ENCODE peak calls at places on chromosomes 16 and 17, in ten cellular contexts. H, N, K, U, F, M, A, B, P and D are unnamed samples.

GRCh38 chr17:31787857-31788570 is 71.0 kb downstream of the COPRS start:
- DNase-seq in H (no peak), N (no peak), K (no peak), U (no peak), F (peak; percentile 90), M (no peak), A (peak; percentile 39), B (peak; percentile 67), P (no peak), D (no peak)

GRCh38 chr16:88323546-88324330 is 59.0 kb upstream of the ZNF469 start:
- DNase-seq in H (no peak), N (no peak), K (no peak), U (no peak), F (no peak), M (no peak), A (no peak), B (no peak), P (no peak), D (peak; percentile 63)

GRCh38 chr17:50686494-50687199 is 21.1 kb downstream of the ANKRD40 start:
- DNase-seq in H (peak; percentile 88), N (peak; percentile 81), K (peak; percentile 34), U (no peak), F (peak; percentile 80), M (no peak), A (peak; percentile 89), B (peak; percentile 56), P (no peak), D (peak; percentile 85)

GRCh38 chr16:495127-495748 is 32.3 kb upstream of the CAPN15 start:
- DNase-seq in H (peak; percentile 50), N (no peak), K (no peak), U (no peak), F (peak; percentile 59), M (peak; percentile 24), A (peak; percentile 36), B (no peak), P (peak; percentile 88), D (peak; percentile 45)

GRCh38 chr17:43398724-43399595 is at the start of gene ARL4D:
- DNase-seq in H (peak; percentile 93), N (peak; percentile 92), K (peak; percentile 91), U (peak; percentile 87), F (peak; percentile 88), M (peak; percentile 37), A (peak; percentile 92), B (peak; percentile 89), P (peak; percentile 93), D (peak; percentile 96)

GRCh38 chr16:88828711-88829110 is 17.0 kb upstream of the APRT start:
- DNase-seq in H (no peak), N (no peak), K (no peak), U (no peak), F (no peak), M (no peak), A (no peak), B (no peak), P (no peak), D (no peak)

GRCh38 chr17:38705803-38706624 is 941 bp downstream of the MLLT6 start:
- DNase-seq in H (peak; percentile 59), N (no peak), K (peak; percentile 83), U (peak; percentile 38), F (peak; percentile 53), M (peak; percentile 22), A (peak; percentile 50), B (peak; percentile 50), P (peak; percentile 80), D (peak; percentile 86)

GRCh38 chr17:15257316-15257925 is 7.7 kb downstream of the PMP22 start:
- DNase-seq in H (peak; percentile 83), N (peak; percentile 90), K (peak; percentile 87), U (peak; percentile 49), F (peak; percentile 86), M (peak; percentile 57), A (peak; percentile 76), B (peak; percentile 80), P (peak; percentile 87), D (peak; percentile 88)

GRCh38 chr17:67452681-67453554 is 75.8 kb downstream of the PITPNC1 start:
- DNase-seq in H (peak; percentile 22), N (no peak), K (no peak), U (no peak), F (no peak), M (peak; percentile 66), A (no peak), B (no peak), P (no peak), D (no peak)

GRCh38 chr17:62627219-62627903 is at the start of gene MRC2:
- DNase-seq in H (peak; percentile 24), N (peak; percentile 89), K (peak; percentile 77), U (no peak), F (peak; percentile 87), M (no peak), A (peak; percentile 35), B (peak; percentile 81), P (peak; percentile 89), D (peak; percentile 93)

DNA sequence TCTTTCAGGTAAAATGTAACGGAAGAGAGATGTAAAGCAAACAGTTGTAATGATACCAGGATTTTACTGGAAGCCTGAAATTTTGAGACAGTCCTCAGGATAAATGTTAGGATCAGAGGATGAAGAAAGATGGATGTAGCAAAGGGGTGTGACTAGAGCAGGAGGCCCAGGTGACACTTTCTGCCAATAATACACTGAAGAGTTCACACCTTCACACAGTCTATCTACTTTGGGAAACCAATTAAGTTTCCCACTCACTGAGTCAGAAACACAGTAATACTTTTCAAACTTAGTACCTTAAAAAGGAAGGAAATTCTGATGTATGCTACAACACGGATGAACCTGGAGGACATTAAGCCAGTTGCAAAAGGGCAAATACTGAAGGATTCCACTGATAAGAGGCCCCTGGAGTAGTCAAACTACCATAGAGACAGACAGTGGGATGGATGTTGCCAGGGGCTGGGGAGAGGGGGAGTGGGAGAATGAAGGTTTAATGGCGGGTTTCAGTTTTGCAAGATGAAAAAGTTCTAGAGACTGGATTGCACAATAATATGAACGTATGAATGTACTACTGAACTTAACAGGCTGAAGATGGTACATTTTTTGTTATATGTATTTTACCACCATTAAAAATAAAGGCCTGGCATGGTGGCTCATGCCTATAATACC is 62.3 kb downstream of the CYTH1 start:
- DNase-seq in H (no peak), N (no peak), K (no peak), U (no peak), F (no peak), M (no peak), A (no peak), B (no peak), P (no peak), D (no peak)
- H3K4me1 ChIP-seq in H (peaks cover 56% of the 10 kb centered on the region), N (peaks cover 52% of the 10 kb centered on the region), K (peaks cover 66% of the 10 kb centered on the region), U (peaks cover 99% of the 10 kb centered on the region), F (peaks cover 34% of the 10 kb centered on the region), M (peaks cover 100% of the 10 kb centered on the region), A (peaks cover 90% of the 10 kb centered on the region), B (peaks cover 98% of the 10 kb centered on the region), P (peaks cover 61% of the 10 kb centered on the region), D (peaks cover 40% of the 10 kb centered on the region)

GRCh38 chr16:73025506-73026131 is 22.3 kb downstream of the ZFHX3 start:
- DNase-seq in H (no peak), N (no peak), K (no peak), U (no peak), F (peak; percentile 38), M (no peak), A (no peak), B (no peak), P (no peak), D (no peak)

GRCh38 chr16:73023320-73023719 is 24.6 kb downstream of the ZFHX3 start:
- DNase-seq in H (no peak), N (no peak), K (no peak), U (no peak), F (no peak), M (no peak), A (no peak), B (no peak), P (no peak), D (no peak)

GRCh38 chr16:73024571-73025105 is 23.3 kb downstream of the ZFHX3 start:
- DNase-seq in H (no peak), N (no peak), K (no peak), U (no peak), F (no peak), M (no peak), A (no peak), B (no peak), P (no peak), D (no peak)

GRCh38 chr16:73023752-73024570 is 24.0 kb downstream of the ZFHX3 start:
- DNase-seq in H (peak; percentile 3), N (no peak), K (no peak), U (no peak), F (no peak), M (no peak), A (no peak), B (no peak), P (no peak), D (no peak)

GRCh38 chr16:73025111-73025505 is 22.8 kb downstream of the ZFHX3 start:
- DNase-seq in H (no peak), N (no peak), K (peak; percentile 55), U (no peak), F (peak; percentile 25), M (no peak), A (no peak), B (no peak), P (no peak), D (no peak)
- H3K4me1 ChIP-seq in H (peaks cover 87% of the 10 kb centered on the region), N (peaks cover 22% of the 10 kb centered on the region), K (peaks cover 33% of the 10 kb centered on the region), U (no peaks in the 10 kb centered on the region), F (peaks cover 53% of the 10 kb centered on the region), M (no peaks in the 10 kb centered on the region), A (peaks cover 17% of the 10 kb centered on the region), B (peaks cover 27% of the 10 kb centered on the region), P (peaks cover 6% of the 10 kb centered on the region), D (peaks cover 17% of the 10 kb centered on the region)

GRCh38 chr16:11679250-11679649 is 11.0 kb downstream of the SNN start:
- DNase-seq in H (no peak), N (no peak), K (no peak), U (no peak), F (no peak), M (no peak), A (no peak), B (no peak), P (no peak), D (peak; percentile 62)

GRCh38 chr16:11677959-11678881 is 10.0 kb downstream of the SNN start:
- DNase-seq in H (no peak), N (no peak), K (no peak), U (no peak), F (no peak), M (no peak), A (no peak), B (no peak), P (no peak), D (peak; percentile 72)

GRCh38 chr16:11676799-11677198 is 8.5 kb downstream of the SNN start:
- DNase-seq in H (no peak), N (no peak), K (no peak), U (no peak), F (no peak), M (no peak), A (no peak), B (no peak), P (no peak), D (no peak)

GRCh38 chr16:11675561-11676511 is 7.6 kb downstream of the SNN start:
- DNase-seq in H (peak; percentile 91), N (no peak), K (no peak), U (peak; percentile 46), F (no peak), M (no peak), A (peak; percentile 69), B (no peak), P (peak; percentile 40), D (peak; percentile 87)

GRCh38 chr16:11677451-11677951 is 9.2 kb downstream of the SNN start:
- DNase-seq in H (no peak), N (no peak), K (no peak), U (no peak), F (no peak), M (peak; percentile 66), A (no peak), B (no peak), P (no peak), D (peak; percentile 36)
- H3K4me1 ChIP-seq in H (peaks cover 62% of the 10 kb centered on the region), N (peaks cover 17% of the 10 kb centered on the region), K (peaks cover 75% of the 10 kb centered on the region), U (peaks cover 44% of the 10 kb centered on the region), F (peaks cover 13% of the 10 kb centered on the region), M (peaks cover 99% of the 10 kb centered on the region), A (peaks cover 39% of the 10 kb centered on the region), B (peaks cover 85% of the 10 kb centered on the region), P (peaks cover 9% of the 10 kb centered on the region), D (peaks cover 47% of the 10 kb centered on the region)

GRCh38 chr17:10727192-10727591 is 2.6 kb downstream of the TMEM220 start:
- DNase-seq in H (no peak), N (no peak), K (no peak), U (no peak), F (no peak), M (no peak), A (no peak), B (no peak), P (no peak), D (no peak)
- H3K4me1 ChIP-seq in H (peaks cover 11% of the 10 kb centered on the region), N (peaks cover 4% of the 10 kb centered on the region), K (no peaks in the 10 kb centered on the region), U (peaks cover 8% of the 10 kb centered on the region), F (no peaks in the 10 kb centered on the region), M (no peaks in the 10 kb centered on the region), A (no peaks in the 10 kb centered on the region), B (peaks cover 10% of the 10 kb centered on the region), P (peaks cover 5% of the 10 kb centered on the region), D (no peaks in the 10 kb centered on the region)